ENCODE peak calls at places on chromosomes 2 and 18, in ten cellular contexts. One of them, this sample, is unnamed.

GRCh38 chr2:107418713-107419112 is 408.0 kb upstream of the RGPD4 start:
- DNase-seq in colonic mucosa: no peak
- DNase-seq in astrocyte: no peak
- DNase-seq in stromal cell of bone marrow: no peak
- DNase-seq in left ventricle myocardium inferior: no peak
- DNase-seq in progenitor cell of endocrine pancreas: no peak
- DNase-seq in hippocampal formation: no peak
- DNase-seq in CD8-positive, alpha-beta memory T cell: no peak
- DNase-seq in choroid plexus epithelial cell: no peak
- DNase-seq in SJSA1: no peak
- DNase-seq in this sample: no peak

GRCh38 chr2:167719410-167719809 is 528.0 kb downstream of the STK39 start:
- DNase-seq in stromal cell of bone marrow: no peak
- DNase-seq in hippocampal formation: no peak
- DNase-seq in astrocyte: no peak
- DNase-seq in left ventricle myocardium inferior: no peak
- DNase-seq in colonic mucosa: no peak
- DNase-seq in SJSA1: no peak
- DNase-seq in progenitor cell of endocrine pancreas: no peak
- DNase-seq in CD8-positive, alpha-beta memory T cell: no peak
- DNase-seq in choroid plexus epithelial cell: no peak
- DNase-seq in this sample: no peak

GRCh38 chr2:48588745-48589144 is 28.9 kb upstream of the GTF2A1L start:
- DNase-seq in stromal cell of bone marrow: no peak
- DNase-seq in colonic mucosa: no peak
- DNase-seq in CD8-positive, alpha-beta memory T cell: no peak
- DNase-seq in hippocampal formation: no peak
- DNase-seq in choroid plexus epithelial cell: no peak
- DNase-seq in progenitor cell of endocrine pancreas: no peak
- DNase-seq in astrocyte: no peak
- DNase-seq in left ventricle myocardium inferior: no peak
- DNase-seq in SJSA1: no peak
- DNase-seq in this sample: no peak

GRCh38 chr2:174445248-174445647 is 41.6 kb downstream of the GPR155 start:
- DNase-seq in progenitor cell of endocrine pancreas: no peak
- DNase-seq in SJSA1: no peak
- DNase-seq in astrocyte: peak; percentile 9
- DNase-seq in hippocampal formation: no peak
- DNase-seq in CD8-positive, alpha-beta memory T cell: no peak
- DNase-seq in left ventricle myocardium inferior: no peak
- DNase-seq in colonic mucosa: no peak
- DNase-seq in choroid plexus epithelial cell: peak; percentile 20
- DNase-seq in stromal cell of bone marrow: peak; percentile 13
- DNase-seq in this sample: no peak

GRCh38 chr2:128769457-128770142 is 450.9 kb upstream of the HS6ST1 start:
- DNase-seq in astrocyte: no peak
- DNase-seq in CD8-positive, alpha-beta memory T cell: no peak
- DNase-seq in colonic mucosa: no peak
- DNase-seq in hippocampal formation: no peak
- DNase-seq in SJSA1: no peak
- DNase-seq in left ventricle myocardium inferior: no peak
- DNase-seq in progenitor cell of endocrine pancreas: no peak
- DNase-seq in stromal cell of bone marrow: no peak
- DNase-seq in choroid plexus epithelial cell: no peak
- DNase-seq in this sample: no peak

GRCh38 chr2:44245068-44245861 is 30.0 kb upstream of the SLC3A1 start:
- DNase-seq in stromal cell of bone marrow: no peak
- DNase-seq in SJSA1: no peak
- DNase-seq in left ventricle myocardium inferior: no peak
- DNase-seq in progenitor cell of endocrine pancreas: no peak
- DNase-seq in CD8-positive, alpha-beta memory T cell: no peak
- DNase-seq in colonic mucosa: peak; percentile 45
- DNase-seq in astrocyte: no peak
- DNase-seq in choroid plexus epithelial cell: no peak
- DNase-seq in hippocampal formation: peak; percentile 46
- DNase-seq in this sample: no peak

GRCh38 chr2:237472187-237472712 is 14.8 kb upstream of the MLPH start:
- DNase-seq in hippocampal formation: no peak
- DNase-seq in choroid plexus epithelial cell: no peak
- DNase-seq in left ventricle myocardium inferior: no peak
- DNase-seq in CD8-positive, alpha-beta memory T cell: no peak
- DNase-seq in progenitor cell of endocrine pancreas: no peak
- DNase-seq in astrocyte: no peak
- DNase-seq in stromal cell of bone marrow: no peak
- DNase-seq in SJSA1: no peak
- DNase-seq in colonic mucosa: no peak
- DNase-seq in this sample: no peak

GRCh38 chr2:217105733-217106649 is 246.1 kb upstream of the TNP1 start:
- DNase-seq in CD8-positive, alpha-beta memory T cell: no peak
- DNase-seq in left ventricle myocardium inferior: no peak
- DNase-seq in astrocyte: peak; percentile 99
- DNase-seq in progenitor cell of endocrine pancreas: no peak
- DNase-seq in colonic mucosa: no peak
- DNase-seq in hippocampal formation: no peak
- DNase-seq in choroid plexus epithelial cell: peak; percentile 87
- DNase-seq in stromal cell of bone marrow: peak; percentile 79
- DNase-seq in SJSA1: peak; percentile 94
- DNase-seq in this sample: peak; percentile 82

GRCh38 chr2:56100791-56101312 is 82.9 kb upstream of the CCDC85A start:
- DNase-seq in choroid plexus epithelial cell: no peak
- DNase-seq in stromal cell of bone marrow: peak; percentile 10
- DNase-seq in CD8-positive, alpha-beta memory T cell: no peak
- DNase-seq in astrocyte: no peak
- DNase-seq in left ventricle myocardium inferior: no peak
- DNase-seq in progenitor cell of endocrine pancreas: no peak
- DNase-seq in SJSA1: no peak
- DNase-seq in colonic mucosa: no peak
- DNase-seq in hippocampal formation: no peak
- DNase-seq in this sample: no peak

GRCh38 chr2:109175350-109175678 is 46.3 kb downstream of the SH3RF3 start:
- DNase-seq in SJSA1: no peak
- DNase-seq in astrocyte: no peak
- DNase-seq in stromal cell of bone marrow: no peak
- DNase-seq in choroid plexus epithelial cell: no peak
- DNase-seq in CD8-positive, alpha-beta memory T cell: no peak
- DNase-seq in hippocampal formation: no peak
- DNase-seq in left ventricle myocardium inferior: no peak
- DNase-seq in colonic mucosa: no peak
- DNase-seq in progenitor cell of endocrine pancreas: no peak
- DNase-seq in this sample: no peak

GRCh38 chr2:178277741-178278197 is 83.5 kb downstream of the OSBPL6 start:
- DNase-seq in left ventricle myocardium inferior: no peak
- DNase-seq in CD8-positive, alpha-beta memory T cell: no peak
- DNase-seq in colonic mucosa: no peak
- DNase-seq in progenitor cell of endocrine pancreas: no peak
- DNase-seq in choroid plexus epithelial cell: peak; percentile 80
- DNase-seq in astrocyte: peak; percentile 45
- DNase-seq in SJSA1: no peak
- DNase-seq in stromal cell of bone marrow: no peak
- DNase-seq in hippocampal formation: no peak
- DNase-seq in this sample: no peak

GRCh38 chr2:207505180-207505579 is 24.6 kb upstream of the CREB1 start:
- DNase-seq in CD8-positive, alpha-beta memory T cell: no peak
- DNase-seq in colonic mucosa: no peak
- DNase-seq in choroid plexus epithelial cell: no peak
- DNase-seq in progenitor cell of endocrine pancreas: no peak
- DNase-seq in SJSA1: no peak
- DNase-seq in hippocampal formation: no peak
- DNase-seq in astrocyte: no peak
- DNase-seq in left ventricle myocardium inferior: no peak
- DNase-seq in stromal cell of bone marrow: no peak
- DNase-seq in this sample: no peak

GRCh38 chr2:239326831-239327535 is 73.8 kb downstream of the HDAC4 start:
- DNase-seq in stromal cell of bone marrow: no peak
- DNase-seq in colonic mucosa: peak; percentile 20
- DNase-seq in left ventricle myocardium inferior: no peak
- DNase-seq in choroid plexus epithelial cell: no peak
- DNase-seq in astrocyte: peak; percentile 42
- DNase-seq in SJSA1: no peak
- DNase-seq in hippocampal formation: no peak
- DNase-seq in progenitor cell of endocrine pancreas: no peak
- DNase-seq in CD8-positive, alpha-beta memory T cell: peak; percentile 37
- DNase-seq in this sample: peak; percentile 53

GRCh38 chr2:54704688-54705605 is 18.5 kb upstream of the EML6 start:
- DNase-seq in progenitor cell of endocrine pancreas: no peak
- DNase-seq in CD8-positive, alpha-beta memory T cell: no peak
- DNase-seq in astrocyte: peak; percentile 34
- DNase-seq in left ventricle myocardium inferior: no peak
- DNase-seq in hippocampal formation: peak; percentile 84
- DNase-seq in SJSA1: peak; percentile 30
- DNase-seq in choroid plexus epithelial cell: peak; percentile 85
- DNase-seq in stromal cell of bone marrow: peak; percentile 62
- DNase-seq in colonic mucosa: no peak
- DNase-seq in this sample: no peak

GRCh38 chr2:69375494-69376353 is 11.3 kb downstream of the GFPT1 start:
- DNase-seq in hippocampal formation: peak; percentile 10
- DNase-seq in CD8-positive, alpha-beta memory T cell: no peak
- DNase-seq in stromal cell of bone marrow: no peak
- DNase-seq in SJSA1: no peak
- DNase-seq in colonic mucosa: peak; percentile 37
- DNase-seq in astrocyte: no peak
- DNase-seq in choroid plexus epithelial cell: peak; percentile 49
- DNase-seq in progenitor cell of endocrine pancreas: no peak
- DNase-seq in left ventricle myocardium inferior: no peak
- DNase-seq in this sample: no peak

GRCh38 chr2:174120346-174120745 is 128.0 kb downstream of the OLA1 start:
- DNase-seq in left ventricle myocardium inferior: no peak
- DNase-seq in progenitor cell of endocrine pancreas: no peak
- DNase-seq in colonic mucosa: no peak
- DNase-seq in hippocampal formation: no peak
- DNase-seq in CD8-positive, alpha-beta memory T cell: no peak
- DNase-seq in stromal cell of bone marrow: peak; percentile 37
- DNase-seq in choroid plexus epithelial cell: peak; percentile 10
- DNase-seq in astrocyte: peak; percentile 32
- DNase-seq in SJSA1: no peak
- DNase-seq in this sample: no peak

GRCh38 chr2:205557873-205558272 is 124.4 kb upstream of the NRP2 start:
- DNase-seq in CD8-positive, alpha-beta memory T cell: no peak
- DNase-seq in colonic mucosa: no peak
- DNase-seq in hippocampal formation: no peak
- DNase-seq in progenitor cell of endocrine pancreas: no peak
- DNase-seq in SJSA1: no peak
- DNase-seq in left ventricle myocardium inferior: no peak
- DNase-seq in choroid plexus epithelial cell: no peak
- DNase-seq in astrocyte: no peak
- DNase-seq in stromal cell of bone marrow: no peak
- DNase-seq in this sample: no peak

GRCh38 chr18:5106730-5107129 is 90.3 kb downstream of the AKAIN1 start:
- DNase-seq in colonic mucosa: no peak
- DNase-seq in CD8-positive, alpha-beta memory T cell: no peak
- DNase-seq in left ventricle myocardium inferior: no peak
- DNase-seq in progenitor cell of endocrine pancreas: no peak
- DNase-seq in SJSA1: no peak
- DNase-seq in astrocyte: no peak
- DNase-seq in choroid plexus epithelial cell: no peak
- DNase-seq in stromal cell of bone marrow: no peak
- DNase-seq in hippocampal formation: no peak
- DNase-seq in this sample: no peak